ENCODE peak calls at places on chromosomes 16 and 17, in six cellular contexts. I, G, U, L, D and N are unnamed samples. For H3K27me3, the result is how much of the 10 kb centered on the place peaks cover.

GRCh38 chr17:35119370-35120185 is at the start of gene RAD51D:
- DNase-seq in U (peak), I (peak), D (peak), L (peak), G (peak), N (peak)

GRCh38 chr17:29622337-29623282 is at the start of gene CORO6:
- DNase-seq in I (no peak), D (peak), G (no peak), U (no peak), L (no peak), N (peak)

GRCh38 chr16:46929378-46930332 is 43.8 kb downstream of the DNAJA2 start:
- DNase-seq in I (peak), D (peak), U (peak), G (peak), L (peak), N (peak)

GRCh38 chr16:58022601-58023371 is 2.8 kb upstream of the MMP15 start:
- DNase-seq in D (peak), I (peak), L (no peak), U (peak), G (peak), N (no peak)

GRCh38 chr16:17160285-17160854 is 310.4 kb downstream of the XYLT1 start:
- DNase-seq in G (peak), I (no peak), L (no peak), U (no peak), D (no peak), N (no peak)

GRCh38 chr16:645852-646678 is 3.1 kb upstream of the WDR90 start:
- DNase-seq in D (peak), I (no peak), L (no peak), U (peak), G (no peak), N (no peak)

GRCh38 chr17:7885357-7886226 is 3.0 kb upstream of the CHD3 start:
- DNase-seq in I (peak), L (peak), U (peak), G (no peak), D (peak), N (peak)

GRCh38 chr16:69691980-69692911 is 34.1 kb downstream of the NQO1 start:
- DNase-seq in G (peak), D (no peak), I (no peak), U (no peak), L (no peak), N (no peak)

GRCh38 chr16:25143898-25144297 is 32.4 kb downstream of the LCMT1 start:
- DNase-seq in I (no peak), G (no peak), D (peak), U (no peak), L (no peak), N (no peak)

GRCh38 chr16:85112364-85112763 is at the start of gene CIBAR2:
- DNase-seq in L (no peak), D (no peak), I (no peak), U (no peak), G (no peak), N (no peak)

GRCh38 chr16:71565812-71566700 is 10.8 kb downstream of the TAT start:
- DNase-seq in D (no peak), I (no peak), L (no peak), U (no peak), G (no peak), N (no peak)

GRCh38 chr17:3009411-3009920 is 53.9 kb downstream of the OR1D5 start:
- DNase-seq in D (no peak), I (no peak), U (no peak), G (no peak), L (no peak), N (no peak)

GRCh38 chr16:54673353-54673752 is 257.3 kb upstream of the IRX5 start:
- DNase-seq in D (no peak), I (no peak), G (no peak), U (no peak), L (no peak), N (no peak)

GRCh38 chr17:78128616-78129384 is at the start of gene TMC6:
- DNase-seq in I (peak), L (peak), U (no peak), G (no peak), D (peak), N (peak)

GRCh38 chr17:39360537-39360936 is 40.9 kb downstream of the FBXL20 start:
- DNase-seq in I (no peak), D (no peak), G (no peak), U (peak), L (no peak), N (no peak)

GRCh38 chr16:53080345-53081031 is 25.7 kb downstream of the CHD9 start:
- DNase-seq in G (peak), U (peak), D (peak), I (no peak), L (no peak), N (no peak)

GRCh38 chr16:23293016-23293415 is 9.1 kb upstream of the SCNN1B start:
- DNase-seq in D (no peak), U (no peak), L (no peak), I (no peak), G (no peak), N (no peak)

GRCh38 chr17:67244621-67245072 is 349 bp downstream of the HELZ start:
- DNase-seq in L (no peak), U (no peak), I (no peak), G (no peak), D (peak), N (no peak)

GRCh38 chr16:11783319-11784047 is 13.6 kb downstream of the ZC3H7A start:
- DNase-seq in U (no peak), L (no peak), I (no peak), D (no peak), G (peak), N (peak)

GRCh38 chr17:9766970-9767369 is 24.4 kb downstream of the DHRS7C start:
- DNase-seq in D (no peak), L (no peak), G (no peak), I (no peak), U (peak), N (no peak)

GRCh38 chr17:43468746-43469544 is 14.8 kb upstream of the DHX8 start:
- DNase-seq in G (peak), L (no peak), U (no peak), I (no peak), D (no peak), N (no peak)

GRCh38 chr16:15967223-15967546 is 17.8 kb downstream of the ABCC1 start:
- DNase-seq in L (no peak), D (no peak), G (no peak), I (no peak), U (no peak), N (no peak)

GRCh38 chr17:81348097-81349055 is 46.9 kb upstream of the BAHCC1 start:
- DNase-seq in U (no peak), L (no peak), G (no peak), D (peak), I (peak), N (no peak)

GRCh38 chr17:81347437-81347836 is 47.8 kb upstream of the BAHCC1 start:
- DNase-seq in L (no peak), G (no peak), U (no peak), D (no peak), I (no peak), N (no peak)

GRCh38 chr17:81345211-81346089 is 49.8 kb upstream of the BAHCC1 start:
- DNase-seq in U (peak), I (peak), G (peak), D (peak), L (peak), N (no peak)

GRCh38 chr17:81346908-81347349 is 48.3 kb upstream of the BAHCC1 start:
- DNase-seq in L (no peak), D (no peak), G (no peak), I (no peak), U (no peak), N (no peak)

GRCh38 chr17:81346090-81346907 is 49.0 kb upstream of the BAHCC1 start:
- DNase-seq in D (peak), L (peak), U (peak), G (peak), I (peak), N (peak)
- H3K27ac ChIP-seq in D (peak), L (peak), U (peak), G (peak), I (peak), N (no peak)

DNA sequence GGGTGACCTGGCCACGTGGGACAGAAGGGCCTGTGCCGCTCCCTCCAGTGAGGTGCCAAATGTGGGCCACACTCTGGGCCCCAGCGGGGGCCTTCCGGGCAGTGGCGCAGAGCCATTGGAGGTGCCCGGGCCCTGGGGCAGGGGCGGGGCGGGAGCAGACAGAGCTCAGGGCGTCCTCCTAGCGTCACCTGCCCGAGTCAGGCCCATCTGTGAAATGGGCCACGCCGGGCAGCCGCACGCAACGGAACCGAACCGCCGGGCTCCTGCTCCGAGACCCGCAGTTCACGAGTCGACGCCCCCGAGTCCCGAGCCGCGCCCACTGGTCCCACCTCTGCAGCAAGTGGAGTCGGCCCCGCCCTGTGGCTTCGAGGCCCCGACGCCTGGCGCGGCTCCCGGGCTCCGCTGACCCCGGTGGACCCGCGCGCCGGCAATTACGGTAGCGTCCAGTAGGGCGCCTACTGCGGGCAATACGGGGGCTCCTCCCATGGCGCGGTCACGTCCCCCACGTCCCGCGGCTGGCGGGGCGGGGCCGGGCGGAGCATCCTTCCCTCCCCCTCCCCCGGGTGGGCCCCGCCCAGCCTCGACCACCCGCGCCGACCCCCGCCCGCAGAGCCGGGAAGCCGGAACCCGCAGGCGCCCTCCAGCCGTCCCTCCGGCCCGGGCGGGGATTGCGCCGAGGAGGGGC is 1.9 kb downstream of the SLC16A3 start:
- DNase-seq in D (peak), G (peak), I (peak), U (peak), L (no peak), N (peak)
- TF ChIP-seq CTCF in D (peak), G (peak), I (no peak), U (peak), L (peak), N (no peak)

DNA sequence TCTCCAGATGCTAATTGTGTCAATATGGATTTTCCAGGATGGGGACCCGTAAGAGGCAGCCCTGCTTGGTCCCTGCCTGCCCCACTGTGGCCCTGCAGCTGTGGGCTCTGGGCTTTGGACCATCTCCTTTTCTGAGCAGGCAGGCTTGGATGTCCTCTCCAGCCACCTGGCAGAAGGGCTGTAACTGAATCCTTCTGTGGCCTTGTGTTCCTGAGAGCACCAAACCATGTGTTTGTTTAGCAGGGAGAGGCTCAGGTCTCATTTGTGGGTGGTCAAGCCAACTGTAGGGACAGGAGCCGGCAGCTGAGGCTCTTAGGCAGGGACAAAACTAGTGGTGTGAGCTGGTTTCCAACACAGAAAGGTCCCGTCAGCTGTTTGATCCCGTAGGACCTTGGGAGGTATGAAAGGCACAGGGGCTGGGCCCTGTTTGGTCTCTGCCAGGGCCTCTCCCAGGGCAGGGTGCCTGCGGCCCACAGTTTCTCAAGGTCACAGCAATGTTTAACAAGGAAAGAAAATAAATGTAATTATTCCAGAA is 18.5 kb downstream of the SEC14L5 start:
- DNase-seq in G (no peak), U (no peak), L (no peak), I (no peak), D (peak), N (no peak)
- H3K27me3 ChIP-seq in G (under half), U (under half), L (under half), I (under half), D (under half), N (under half)

GRCh38 chr16:81471882-81472281 is 27.3 kb downstream of the CMIP start:
- DNase-seq in U (no peak), G (no peak), D (no peak), L (no peak), I (no peak), N (no peak)

GRCh38 chr16:81473561-81473960 is 29.0 kb downstream of the CMIP start:
- DNase-seq in G (peak), U (no peak), L (no peak), D (no peak), I (no peak), N (no peak)

GRCh38 chr16:81470796-81471636 is 26.4 kb downstream of the CMIP start:
- DNase-seq in L (no peak), I (no peak), D (no peak), U (no peak), G (no peak), N (no peak)

GRCh38 chr16:81473066-81473488 is 28.5 kb downstream of the CMIP start:
- DNase-seq in I (no peak), L (no peak), U (no peak), D (no peak), G (no peak), N (no peak)

GRCh38 chr16:81472391-81472790 is 27.8 kb downstream of the CMIP start:
- DNase-seq in I (no peak), L (no peak), G (no peak), D (no peak), U (no peak), N (no peak)
- H3K27ac ChIP-seq in I (no peak), L (peak), G (no peak), D (no peak), U (peak), N (no peak)

GRCh38 chr17:74432484-74433391 is 850 bp downstream of the GPRC5C start:
- DNase-seq in U (no peak), D (no peak), G (no peak), I (no peak), L (no peak), N (no peak)

GRCh38 chr17:74430385-74430705 is 1.5 kb upstream of the GPRC5C start:
- DNase-seq in G (no peak), L (no peak), U (no peak), I (no peak), D (no peak), N (no peak)

GRCh38 chr17:74429604-74430384 is 2.1 kb upstream of the GPRC5C start:
- DNase-seq in D (peak), I (no peak), G (no peak), U (peak), L (no peak), N (no peak)

GRCh38 chr17:74431568-74432483 is at the start of gene GPRC5C:
- DNase-seq in D (peak), G (peak), L (peak), I (peak), U (peak), N (no peak)

DNA sequence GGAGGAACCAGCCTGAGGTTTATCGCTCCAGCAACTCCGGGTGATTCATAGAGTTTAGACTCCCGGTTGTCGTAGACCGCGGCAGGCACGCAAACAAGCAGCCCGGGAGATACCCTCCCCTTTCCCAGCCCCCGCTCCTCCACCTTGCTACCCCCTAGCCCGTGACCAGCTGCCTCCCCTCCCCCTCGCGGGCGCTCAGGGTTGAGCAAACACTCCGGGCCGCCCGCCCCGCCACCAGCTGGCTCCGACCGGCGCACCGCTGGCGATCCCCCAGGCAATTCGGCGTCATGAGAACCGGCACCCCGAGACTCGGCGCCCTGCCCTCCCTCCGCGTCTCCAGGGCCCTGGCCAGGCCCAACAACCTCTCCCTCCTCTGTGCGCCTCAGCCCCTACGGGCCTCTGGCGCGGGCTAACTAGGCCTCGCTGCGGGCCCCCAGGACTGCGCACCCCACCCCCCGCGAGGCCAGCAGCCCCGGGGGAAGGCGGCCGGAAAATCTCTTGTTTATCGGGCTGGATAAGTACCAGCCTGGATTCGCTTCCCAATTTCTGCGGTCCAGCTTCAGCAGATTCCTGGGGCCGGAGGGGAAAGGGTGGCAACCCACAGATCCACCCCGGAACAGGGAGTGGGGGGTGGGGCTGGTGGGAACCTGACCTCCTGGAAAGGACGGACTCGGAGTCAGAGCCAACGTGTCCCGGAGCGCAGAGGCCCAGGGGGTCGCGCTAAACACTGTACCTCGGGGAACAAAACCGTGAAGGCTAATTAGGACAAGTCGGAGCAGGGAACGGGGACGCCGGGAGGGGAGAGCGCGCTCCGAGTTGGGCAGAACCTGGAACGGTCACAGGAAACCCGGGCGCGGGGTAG is 951 bp upstream of the GPRC5C start:
- DNase-seq in D (peak), G (peak), U (peak), L (peak), I (peak), N (no peak)
- TF ChIP-seq CTCF in D (no peak), G (no peak), U (no peak), L (no peak), I (no peak), N (no peak)